ENCODE peak calls at places on chromosomes 12 and 14, in ten cellular contexts. One of them, this sample, is unnamed.

GRCh38 chr12:48001426-48002178 is 2.7 kb downstream of the COL2A1 start:
- DNase-seq in activated effector memory CD4-positive, alpha-beta T cell treated with anti-CD3 and anti-CD28 coated beads, Interleukin-2, amount 50 U/mL, for 16 hours: no peak
- DNase-seq in SW 1271: peak; percentile 10
- DNase-seq in left cardiac atrium: peak; percentile 59
- DNase-seq in body of pancreas: peak; percentile 34
- DNase-seq in AG09319: no peak
- DNase-seq in C1 segment of cervical spinal cord: no peak
- DNase-seq in PC-9: no peak
- DNase-seq in ELF-1: peak; percentile 90
- DNase-seq in GM20000: peak; percentile 35
- DNase-seq in this sample: no peak

GRCh38 chr12:630656-631632 is 32.3 kb downstream of the NINJ2 start:
- DNase-seq in PC-9: no peak
- DNase-seq in AG09319: no peak
- DNase-seq in left cardiac atrium: peak; percentile 72
- DNase-seq in C1 segment of cervical spinal cord: no peak
- DNase-seq in body of pancreas: no peak
- DNase-seq in activated effector memory CD4-positive, alpha-beta T cell treated with anti-CD3 and anti-CD28 coated beads, Interleukin-2, amount 50 U/mL, for 16 hours: peak; percentile 89
- DNase-seq in ELF-1: peak; percentile 87
- DNase-seq in GM20000: peak; percentile 83
- DNase-seq in SW 1271: no peak
- DNase-seq in this sample: peak; percentile 68

GRCh38 chr14:72559669-72560068 is 334.2 kb downstream of the DPF3 start:
- DNase-seq in GM20000: no peak
- DNase-seq in AG09319: no peak
- DNase-seq in left cardiac atrium: no peak
- DNase-seq in PC-9: no peak
- DNase-seq in activated effector memory CD4-positive, alpha-beta T cell treated with anti-CD3 and anti-CD28 coated beads, Interleukin-2, amount 50 U/mL, for 16 hours: no peak
- DNase-seq in body of pancreas: no peak
- DNase-seq in ELF-1: peak; percentile 55
- DNase-seq in C1 segment of cervical spinal cord: no peak
- DNase-seq in SW 1271: no peak
- DNase-seq in this sample: no peak

GRCh38 chr14:22526210-22526609 is 62.8 kb downstream of the DAD1 start:
- DNase-seq in SW 1271: no peak
- DNase-seq in C1 segment of cervical spinal cord: no peak
- DNase-seq in activated effector memory CD4-positive, alpha-beta T cell treated with anti-CD3 and anti-CD28 coated beads, Interleukin-2, amount 50 U/mL, for 16 hours: no peak
- DNase-seq in body of pancreas: no peak
- DNase-seq in PC-9: no peak
- DNase-seq in left cardiac atrium: no peak
- DNase-seq in ELF-1: no peak
- DNase-seq in AG09319: no peak
- DNase-seq in GM20000: no peak
- DNase-seq in this sample: no peak

GRCh38 chr12:46580445-46580844 is 207.9 kb upstream of the SLC38A2 start:
- DNase-seq in left cardiac atrium: no peak
- DNase-seq in activated effector memory CD4-positive, alpha-beta T cell treated with anti-CD3 and anti-CD28 coated beads, Interleukin-2, amount 50 U/mL, for 16 hours: no peak
- DNase-seq in C1 segment of cervical spinal cord: no peak
- DNase-seq in AG09319: no peak
- DNase-seq in SW 1271: no peak
- DNase-seq in body of pancreas: no peak
- DNase-seq in ELF-1: no peak
- DNase-seq in PC-9: no peak
- DNase-seq in GM20000: no peak
- DNase-seq in this sample: no peak

GRCh38 chr14:38186217-38186616 is 21.5 kb upstream of the SSTR1 start:
- DNase-seq in ELF-1: no peak
- DNase-seq in left cardiac atrium: no peak
- DNase-seq in C1 segment of cervical spinal cord: no peak
- DNase-seq in AG09319: no peak
- DNase-seq in activated effector memory CD4-positive, alpha-beta T cell treated with anti-CD3 and anti-CD28 coated beads, Interleukin-2, amount 50 U/mL, for 16 hours: no peak
- DNase-seq in GM20000: no peak
- DNase-seq in SW 1271: no peak
- DNase-seq in PC-9: no peak
- DNase-seq in body of pancreas: no peak
- DNase-seq in this sample: no peak

GRCh38 chr14:79165460-79166080 is 995.4 kb downstream of the NRXN3 start:
- DNase-seq in C1 segment of cervical spinal cord: no peak
- DNase-seq in ELF-1: no peak
- DNase-seq in body of pancreas: no peak
- DNase-seq in GM20000: no peak
- DNase-seq in SW 1271: no peak
- DNase-seq in PC-9: no peak
- DNase-seq in activated effector memory CD4-positive, alpha-beta T cell treated with anti-CD3 and anti-CD28 coated beads, Interleukin-2, amount 50 U/mL, for 16 hours: no peak
- DNase-seq in left cardiac atrium: no peak
- DNase-seq in AG09319: no peak
- DNase-seq in this sample: no peak

GRCh38 chr14:80055226-80055625 is 156.1 kb downstream of the DIO2 start:
- DNase-seq in C1 segment of cervical spinal cord: no peak
- DNase-seq in SW 1271: no peak
- DNase-seq in GM20000: no peak
- DNase-seq in ELF-1: no peak
- DNase-seq in AG09319: no peak
- DNase-seq in activated effector memory CD4-positive, alpha-beta T cell treated with anti-CD3 and anti-CD28 coated beads, Interleukin-2, amount 50 U/mL, for 16 hours: no peak
- DNase-seq in body of pancreas: no peak
- DNase-seq in left cardiac atrium: no peak
- DNase-seq in PC-9: no peak
- DNase-seq in this sample: no peak

GRCh38 chr14:96576937-96577336 is 74.8 kb downstream of the PAPOLA start:
- DNase-seq in C1 segment of cervical spinal cord: no peak
- DNase-seq in GM20000: no peak
- DNase-seq in body of pancreas: no peak
- DNase-seq in AG09319: no peak
- DNase-seq in left cardiac atrium: no peak
- DNase-seq in activated effector memory CD4-positive, alpha-beta T cell treated with anti-CD3 and anti-CD28 coated beads, Interleukin-2, amount 50 U/mL, for 16 hours: no peak
- DNase-seq in PC-9: no peak
- DNase-seq in ELF-1: no peak
- DNase-seq in SW 1271: no peak
- DNase-seq in this sample: no peak

GRCh38 chr12:77049767-77050353 is 15.5 kb downstream of the E2F7 start:
- DNase-seq in ELF-1: no peak
- DNase-seq in PC-9: peak; percentile 56
- DNase-seq in SW 1271: peak; percentile 79
- DNase-seq in C1 segment of cervical spinal cord: no peak
- DNase-seq in activated effector memory CD4-positive, alpha-beta T cell treated with anti-CD3 and anti-CD28 coated beads, Interleukin-2, amount 50 U/mL, for 16 hours: no peak
- DNase-seq in body of pancreas: no peak
- DNase-seq in left cardiac atrium: no peak
- DNase-seq in AG09319: peak; percentile 23
- DNase-seq in GM20000: peak; percentile 57
- DNase-seq in this sample: peak; percentile 65

GRCh38 chr14:100091386-100091785 is 26.2 kb downstream of the EVL start:
- DNase-seq in SW 1271: no peak
- DNase-seq in activated effector memory CD4-positive, alpha-beta T cell treated with anti-CD3 and anti-CD28 coated beads, Interleukin-2, amount 50 U/mL, for 16 hours: peak; percentile 56
- DNase-seq in PC-9: no peak
- DNase-seq in left cardiac atrium: no peak
- DNase-seq in ELF-1: no peak
- DNase-seq in GM20000: no peak
- DNase-seq in C1 segment of cervical spinal cord: no peak
- DNase-seq in body of pancreas: no peak
- DNase-seq in AG09319: no peak
- DNase-seq in this sample: no peak

GRCh38 chr12:124581299-124581698 is 13.9 kb upstream of the NCOR2 start:
- DNase-seq in activated effector memory CD4-positive, alpha-beta T cell treated with anti-CD3 and anti-CD28 coated beads, Interleukin-2, amount 50 U/mL, for 16 hours: no peak
- DNase-seq in SW 1271: no peak
- DNase-seq in C1 segment of cervical spinal cord: no peak
- DNase-seq in AG09319: no peak
- DNase-seq in left cardiac atrium: no peak
- DNase-seq in ELF-1: no peak
- DNase-seq in body of pancreas: no peak
- DNase-seq in GM20000: no peak
- DNase-seq in PC-9: no peak
- DNase-seq in this sample: no peak

GRCh38 chr12:63808631-63809030 is 28.9 kb downstream of the RXYLT1 start:
- DNase-seq in left cardiac atrium: no peak
- DNase-seq in activated effector memory CD4-positive, alpha-beta T cell treated with anti-CD3 and anti-CD28 coated beads, Interleukin-2, amount 50 U/mL, for 16 hours: no peak
- DNase-seq in GM20000: no peak
- DNase-seq in ELF-1: no peak
- DNase-seq in body of pancreas: no peak
- DNase-seq in AG09319: no peak
- DNase-seq in C1 segment of cervical spinal cord: no peak
- DNase-seq in SW 1271: no peak
- DNase-seq in PC-9: no peak
- DNase-seq in this sample: no peak

GRCh38 chr12:100356646-100357223 is at the start of gene SLC17A8:
- DNase-seq in activated effector memory CD4-positive, alpha-beta T cell treated with anti-CD3 and anti-CD28 coated beads, Interleukin-2, amount 50 U/mL, for 16 hours: no peak
- DNase-seq in PC-9: no peak
- DNase-seq in C1 segment of cervical spinal cord: no peak
- DNase-seq in SW 1271: no peak
- DNase-seq in ELF-1: peak; percentile 51
- DNase-seq in left cardiac atrium: no peak
- DNase-seq in body of pancreas: no peak
- DNase-seq in AG09319: no peak
- DNase-seq in GM20000: no peak
- DNase-seq in this sample: no peak

GRCh38 chr12:48629541-48629940 is 52.5 kb downstream of the KANSL2 start:
- DNase-seq in body of pancreas: no peak
- DNase-seq in ELF-1: no peak
- DNase-seq in SW 1271: no peak
- DNase-seq in activated effector memory CD4-positive, alpha-beta T cell treated with anti-CD3 and anti-CD28 coated beads, Interleukin-2, amount 50 U/mL, for 16 hours: no peak
- DNase-seq in C1 segment of cervical spinal cord: no peak
- DNase-seq in PC-9: no peak
- DNase-seq in AG09319: no peak
- DNase-seq in GM20000: no peak
- DNase-seq in left cardiac atrium: no peak
- DNase-seq in this sample: no peak

GRCh38 chr14:93137864-93138263 is 22.1 kb upstream of the ITPK1 start:
- DNase-seq in ELF-1: no peak
- DNase-seq in left cardiac atrium: peak; percentile 51
- DNase-seq in PC-9: no peak
- DNase-seq in SW 1271: no peak
- DNase-seq in AG09319: no peak
- DNase-seq in activated effector memory CD4-positive, alpha-beta T cell treated with anti-CD3 and anti-CD28 coated beads, Interleukin-2, amount 50 U/mL, for 16 hours: no peak
- DNase-seq in GM20000: no peak
- DNase-seq in C1 segment of cervical spinal cord: no peak
- DNase-seq in body of pancreas: peak; percentile 83
- DNase-seq in this sample: peak; percentile 89

GRCh38 chr14:71594828-71595227 is 337.4 kb upstream of the RGS6 start:
- DNase-seq in activated effector memory CD4-positive, alpha-beta T cell treated with anti-CD3 and anti-CD28 coated beads, Interleukin-2, amount 50 U/mL, for 16 hours: no peak
- DNase-seq in GM20000: no peak
- DNase-seq in PC-9: no peak
- DNase-seq in AG09319: no peak
- DNase-seq in SW 1271: no peak
- DNase-seq in ELF-1: no peak
- DNase-seq in left cardiac atrium: no peak
- DNase-seq in C1 segment of cervical spinal cord: no peak
- DNase-seq in body of pancreas: no peak
- DNase-seq in this sample: no peak

GRCh38 chr12:80677994-80678393 is 29.4 kb upstream of the MYF6 start:
- DNase-seq in activated effector memory CD4-positive, alpha-beta T cell treated with anti-CD3 and anti-CD28 coated beads, Interleukin-2, amount 50 U/mL, for 16 hours: no peak
- DNase-seq in left cardiac atrium: no peak
- DNase-seq in AG09319: no peak
- DNase-seq in C1 segment of cervical spinal cord: no peak
- DNase-seq in body of pancreas: no peak
- DNase-seq in PC-9: no peak
- DNase-seq in SW 1271: no peak
- DNase-seq in GM20000: no peak
- DNase-seq in ELF-1: no peak
- DNase-seq in this sample: no peak

GRCh38 chr14:48035836-48036235 is 360.4 kb upstream of the MDGA2 start:
- DNase-seq in ELF-1: peak; percentile 57
- DNase-seq in activated effector memory CD4-positive, alpha-beta T cell treated with anti-CD3 and anti-CD28 coated beads, Interleukin-2, amount 50 U/mL, for 16 hours: no peak
- DNase-seq in body of pancreas: no peak
- DNase-seq in left cardiac atrium: no peak
- DNase-seq in C1 segment of cervical spinal cord: no peak
- DNase-seq in PC-9: no peak
- DNase-seq in GM20000: no peak
- DNase-seq in AG09319: no peak
- DNase-seq in SW 1271: no peak
- DNase-seq in this sample: no peak

GRCh38 chr12:32293808-32294419 is 105.4 kb upstream of the FGD4 start:
- DNase-seq in GM20000: no peak
- DNase-seq in left cardiac atrium: no peak
- DNase-seq in activated effector memory CD4-positive, alpha-beta T cell treated with anti-CD3 and anti-CD28 coated beads, Interleukin-2, amount 50 U/mL, for 16 hours: no peak
- DNase-seq in AG09319: no peak
- DNase-seq in PC-9: no peak
- DNase-seq in ELF-1: no peak
- DNase-seq in C1 segment of cervical spinal cord: no peak
- DNase-seq in SW 1271: no peak
- DNase-seq in body of pancreas: no peak
- DNase-seq in this sample: no peak

GRCh38 chr14:67428501-67429031 is 16.6 kb upstream of the PLEK2 start:
- DNase-seq in activated effector memory CD4-positive, alpha-beta T cell treated with anti-CD3 and anti-CD28 coated beads, Interleukin-2, amount 50 U/mL, for 16 hours: no peak
- DNase-seq in C1 segment of cervical spinal cord: no peak
- DNase-seq in left cardiac atrium: no peak
- DNase-seq in AG09319: no peak
- DNase-seq in SW 1271: peak; percentile 12
- DNase-seq in ELF-1: peak; percentile 76
- DNase-seq in PC-9: peak; percentile 84
- DNase-seq in body of pancreas: peak; percentile 48
- DNase-seq in GM20000: no peak
- DNase-seq in this sample: no peak

GRCh38 chr12:3882896-3883564 is 9.8 kb upstream of the PARP11 start:
- DNase-seq in body of pancreas: no peak
- DNase-seq in AG09319: no peak
- DNase-seq in activated effector memory CD4-positive, alpha-beta T cell treated with anti-CD3 and anti-CD28 coated beads, Interleukin-2, amount 50 U/mL, for 16 hours: no peak
- DNase-seq in GM20000: peak; percentile 35
- DNase-seq in C1 segment of cervical spinal cord: no peak
- DNase-seq in ELF-1: no peak
- DNase-seq in PC-9: no peak
- DNase-seq in left cardiac atrium: no peak
- DNase-seq in SW 1271: peak; percentile 28
- DNase-seq in this sample: peak; percentile 19

GRCh38 chr12:2271961-2272360 is 219.2 kb downstream of the CACNA1C start:
- DNase-seq in GM20000: no peak
- DNase-seq in C1 segment of cervical spinal cord: no peak
- DNase-seq in activated effector memory CD4-positive, alpha-beta T cell treated with anti-CD3 and anti-CD28 coated beads, Interleukin-2, amount 50 U/mL, for 16 hours: no peak
- DNase-seq in AG09319: no peak
- DNase-seq in PC-9: no peak
- DNase-seq in body of pancreas: no peak
- DNase-seq in ELF-1: no peak
- DNase-seq in left cardiac atrium: no peak
- DNase-seq in SW 1271: no peak
- DNase-seq in this sample: no peak

GRCh38 chr12:2679816-2680675 is 114.7 kb upstream of the FKBP4 start:
- DNase-seq in SW 1271: no peak
- DNase-seq in body of pancreas: no peak
- DNase-seq in ELF-1: no peak
- DNase-seq in GM20000: no peak
- DNase-seq in activated effector memory CD4-positive, alpha-beta T cell treated with anti-CD3 and anti-CD28 coated beads, Interleukin-2, amount 50 U/mL, for 16 hours: no peak
- DNase-seq in AG09319: no peak
- DNase-seq in PC-9: no peak
- DNase-seq in left cardiac atrium: no peak
- DNase-seq in C1 segment of cervical spinal cord: no peak
- DNase-seq in this sample: no peak

GRCh38 chr14:68335312-68335711 is 457.6 kb downstream of the ZFP36L1 start:
- DNase-seq in AG09319: no peak
- DNase-seq in GM20000: no peak
- DNase-seq in PC-9: no peak
- DNase-seq in body of pancreas: no peak
- DNase-seq in left cardiac atrium: no peak
- DNase-seq in activated effector memory CD4-positive, alpha-beta T cell treated with anti-CD3 and anti-CD28 coated beads, Interleukin-2, amount 50 U/mL, for 16 hours: no peak
- DNase-seq in SW 1271: no peak
- DNase-seq in C1 segment of cervical spinal cord: no peak
- DNase-seq in ELF-1: no peak
- DNase-seq in this sample: no peak

GRCh38 chr14:69796797-69797500 is at the start of gene SLC10A1:
- DNase-seq in left cardiac atrium: no peak
- DNase-seq in C1 segment of cervical spinal cord: no peak
- DNase-seq in PC-9: no peak
- DNase-seq in GM20000: no peak
- DNase-seq in ELF-1: no peak
- DNase-seq in body of pancreas: no peak
- DNase-seq in activated effector memory CD4-positive, alpha-beta T cell treated with anti-CD3 and anti-CD28 coated beads, Interleukin-2, amount 50 U/mL, for 16 hours: no peak
- DNase-seq in SW 1271: no peak
- DNase-seq in AG09319: no peak
- DNase-seq in this sample: no peak

GRCh38 chr12:69189378-69189978 is 49.9 kb upstream of the CPSF6 start:
- DNase-seq in PC-9: no peak
- DNase-seq in C1 segment of cervical spinal cord: no peak
- DNase-seq in AG09319: no peak
- DNase-seq in GM20000: no peak
- DNase-seq in SW 1271: peak; percentile 9
- DNase-seq in left cardiac atrium: no peak
- DNase-seq in activated effector memory CD4-positive, alpha-beta T cell treated with anti-CD3 and anti-CD28 coated beads, Interleukin-2, amount 50 U/mL, for 16 hours: no peak
- DNase-seq in body of pancreas: no peak
- DNase-seq in ELF-1: no peak
- DNase-seq in this sample: no peak

GRCh38 chr12:124379938-124380754 is 85.3 kb downstream of the RFLNA start:
- DNase-seq in left cardiac atrium: peak; percentile 85
- DNase-seq in SW 1271: peak; percentile 32
- DNase-seq in ELF-1: no peak
- DNase-seq in PC-9: no peak
- DNase-seq in GM20000: no peak
- DNase-seq in activated effector memory CD4-positive, alpha-beta T cell treated with anti-CD3 and anti-CD28 coated beads, Interleukin-2, amount 50 U/mL, for 16 hours: no peak
- DNase-seq in AG09319: peak; percentile 57
- DNase-seq in body of pancreas: no peak
- DNase-seq in C1 segment of cervical spinal cord: peak; percentile 39
- DNase-seq in this sample: no peak

This sample was measured in RPMI8226.